ENCODE peak calls at places on chromosomes 6 and 20, in seven cellular contexts. One of them, this sample, is unnamed.

GRCh38 chr6:116363759-116364158 is 7.0 kb upstream of the DSE start:
- DNase-seq in effector memory CD4-positive, alpha-beta T cell: no peak
- DNase-seq in hepatic stellate cell: peak
- DNase-seq in iPS-NIHi11: no peak
- DNase-seq in memory B cell: no peak
- DNase-seq in ELF-1: no peak
- DNase-seq in neuronal stem cell: no peak
- DNase-seq in this sample: no peak

GRCh38 chr6:38350882-38351281 is 288.8 kb downstream of the BTBD9 start:
- DNase-seq in effector memory CD4-positive, alpha-beta T cell: no peak
- DNase-seq in hepatic stellate cell: peak
- DNase-seq in iPS-NIHi11: no peak
- DNase-seq in memory B cell: no peak
- DNase-seq in ELF-1: no peak
- DNase-seq in neuronal stem cell: no peak
- DNase-seq in this sample: no peak

GRCh38 chr20:10658051-10658823 is 15.6 kb downstream of the JAG1 start:
- DNase-seq in effector memory CD4-positive, alpha-beta T cell: no peak
- DNase-seq in hepatic stellate cell: no peak
- DNase-seq in iPS-NIHi11: no peak
- DNase-seq in memory B cell: no peak
- DNase-seq in ELF-1: no peak
- DNase-seq in neuronal stem cell: no peak
- DNase-seq in this sample: no peak

GRCh38 chr6:29509239-29509638 is 21.5 kb upstream of the MAS1L start:
- DNase-seq in effector memory CD4-positive, alpha-beta T cell: no peak
- DNase-seq in hepatic stellate cell: no peak
- DNase-seq in iPS-NIHi11: no peak
- DNase-seq in memory B cell: no peak
- DNase-seq in ELF-1: no peak
- DNase-seq in neuronal stem cell: no peak
- DNase-seq in this sample: no peak

GRCh38 chr6:128616342-128616741 is 95.9 kb upstream of the PTPRK start:
- DNase-seq in effector memory CD4-positive, alpha-beta T cell: no peak
- DNase-seq in hepatic stellate cell: no peak
- DNase-seq in iPS-NIHi11: no peak
- DNase-seq in memory B cell: no peak
- DNase-seq in ELF-1: no peak
- DNase-seq in neuronal stem cell: no peak
- DNase-seq in this sample: no peak

GRCh38 chr20:58945967-58946631 is 35.0 kb upstream of the NELFCD start:
- DNase-seq in effector memory CD4-positive, alpha-beta T cell: no peak
- DNase-seq in hepatic stellate cell: no peak
- DNase-seq in iPS-NIHi11: no peak
- DNase-seq in memory B cell: no peak
- DNase-seq in ELF-1: no peak
- DNase-seq in neuronal stem cell: no peak
- DNase-seq in this sample: no peak

GRCh38 chr6:98844244-98845161 is 10.1 kb downstream of the POU3F2 start:
- DNase-seq in effector memory CD4-positive, alpha-beta T cell: no peak
- DNase-seq in hepatic stellate cell: no peak
- DNase-seq in iPS-NIHi11: peak
- DNase-seq in memory B cell: no peak
- DNase-seq in ELF-1: no peak
- DNase-seq in neuronal stem cell: peak
- DNase-seq in this sample: no peak

GRCh38 chr6:84193140-84193708 is 34.2 kb downstream of the CEP162 start:
- DNase-seq in effector memory CD4-positive, alpha-beta T cell: no peak
- DNase-seq in hepatic stellate cell: peak
- DNase-seq in iPS-NIHi11: no peak
- DNase-seq in memory B cell: no peak
- DNase-seq in ELF-1: no peak
- DNase-seq in neuronal stem cell: no peak
- DNase-seq in this sample: no peak

GRCh38 chr6:20922743-20923142 is 388.5 kb downstream of the CDKAL1 start:
- DNase-seq in effector memory CD4-positive, alpha-beta T cell: no peak
- DNase-seq in hepatic stellate cell: no peak
- DNase-seq in iPS-NIHi11: no peak
- DNase-seq in memory B cell: no peak
- DNase-seq in ELF-1: no peak
- DNase-seq in neuronal stem cell: no peak
- DNase-seq in this sample: no peak

GRCh38 chr6:128280066-128280465 is 240.3 kb downstream of the PTPRK start:
- DNase-seq in effector memory CD4-positive, alpha-beta T cell: no peak
- DNase-seq in hepatic stellate cell: no peak
- DNase-seq in iPS-NIHi11: no peak
- DNase-seq in memory B cell: no peak
- DNase-seq in ELF-1: no peak
- DNase-seq in neuronal stem cell: no peak
- DNase-seq in this sample: no peak

GRCh38 chr6:88459224-88459623 is 293.1 kb upstream of the CNR1 start:
- DNase-seq in effector memory CD4-positive, alpha-beta T cell: no peak
- DNase-seq in hepatic stellate cell: no peak
- DNase-seq in iPS-NIHi11: no peak
- DNase-seq in memory B cell: no peak
- DNase-seq in ELF-1: no peak
- DNase-seq in neuronal stem cell: no peak
- DNase-seq in this sample: no peak

GRCh38 chr6:31970604-31971271 is 1.2 kb downstream of the DXO start:
- DNase-seq in effector memory CD4-positive, alpha-beta T cell: no peak
- DNase-seq in hepatic stellate cell: no peak
- DNase-seq in iPS-NIHi11: no peak
- DNase-seq in memory B cell: no peak
- DNase-seq in ELF-1: no peak
- DNase-seq in neuronal stem cell: no peak
- DNase-seq in this sample: no peak

GRCh38 chr20:47764154-47764734 is 21.0 kb downstream of the SULF2 start:
- DNase-seq in effector memory CD4-positive, alpha-beta T cell: no peak
- DNase-seq in hepatic stellate cell: no peak
- DNase-seq in iPS-NIHi11: peak
- DNase-seq in memory B cell: no peak
- DNase-seq in ELF-1: no peak
- DNase-seq in neuronal stem cell: no peak
- DNase-seq in this sample: no peak

GRCh38 chr6:100202417-100203194 is 208.6 kb upstream of the MCHR2 start:
- DNase-seq in effector memory CD4-positive, alpha-beta T cell: no peak
- DNase-seq in hepatic stellate cell: peak
- DNase-seq in iPS-NIHi11: no peak
- DNase-seq in memory B cell: no peak
- DNase-seq in ELF-1: no peak
- DNase-seq in neuronal stem cell: no peak
- DNase-seq in this sample: no peak

GRCh38 chr20:37401930-37402675 is 56.2 kb downstream of the SRC start:
- DNase-seq in effector memory CD4-positive, alpha-beta T cell: no peak
- DNase-seq in hepatic stellate cell: no peak
- DNase-seq in iPS-NIHi11: no peak
- DNase-seq in memory B cell: no peak
- DNase-seq in ELF-1: no peak
- DNase-seq in neuronal stem cell: no peak
- DNase-seq in this sample: no peak

GRCh38 chr6:90219168-90219985 is 77.3 kb downstream of the BACH2 start:
- DNase-seq in effector memory CD4-positive, alpha-beta T cell: no peak
- DNase-seq in hepatic stellate cell: no peak
- DNase-seq in iPS-NIHi11: peak
- DNase-seq in memory B cell: no peak
- DNase-seq in ELF-1: peak
- DNase-seq in neuronal stem cell: peak
- DNase-seq in this sample: no peak

GRCh38 chr20:37598611-37599342 is 71.1 kb upstream of the BLCAP start:
- DNase-seq in effector memory CD4-positive, alpha-beta T cell: no peak
- DNase-seq in hepatic stellate cell: no peak
- DNase-seq in iPS-NIHi11: no peak
- DNase-seq in memory B cell: no peak
- DNase-seq in ELF-1: no peak
- DNase-seq in neuronal stem cell: no peak
- DNase-seq in this sample: no peak

GRCh38 chr6:111591901-111592461 is 13.7 kb downstream of the TRAF3IP2 start:
- DNase-seq in effector memory CD4-positive, alpha-beta T cell: no peak
- DNase-seq in hepatic stellate cell: peak
- DNase-seq in iPS-NIHi11: no peak
- DNase-seq in memory B cell: no peak
- DNase-seq in ELF-1: no peak
- DNase-seq in neuronal stem cell: no peak
- DNase-seq in this sample: no peak

GRCh38 chr6:163806761-163807499 is 392.4 kb downstream of the QKI start:
- DNase-seq in effector memory CD4-positive, alpha-beta T cell: no peak
- DNase-seq in hepatic stellate cell: no peak
- DNase-seq in iPS-NIHi11: peak
- DNase-seq in memory B cell: no peak
- DNase-seq in ELF-1: peak
- DNase-seq in neuronal stem cell: no peak
- DNase-seq in this sample: no peak

GRCh38 chr6:44010411-44011349 is 116.6 kb downstream of the MRPL14 start:
- DNase-seq in effector memory CD4-positive, alpha-beta T cell: no peak
- DNase-seq in hepatic stellate cell: peak
- DNase-seq in iPS-NIHi11: no peak
- DNase-seq in memory B cell: no peak
- DNase-seq in ELF-1: no peak
- DNase-seq in neuronal stem cell: no peak
- DNase-seq in this sample: no peak

GRCh38 chr6:93351222-93351621 is 68.1 kb downstream of the EPHA7 start:
- DNase-seq in effector memory CD4-positive, alpha-beta T cell: no peak
- DNase-seq in hepatic stellate cell: no peak
- DNase-seq in iPS-NIHi11: no peak
- DNase-seq in memory B cell: no peak
- DNase-seq in ELF-1: no peak
- DNase-seq in neuronal stem cell: no peak
- DNase-seq in this sample: no peak

GRCh38 chr6:104613416-104614001 is 246.2 kb downstream of the HACE1 start:
- DNase-seq in effector memory CD4-positive, alpha-beta T cell: no peak
- DNase-seq in hepatic stellate cell: peak
- DNase-seq in iPS-NIHi11: no peak
- DNase-seq in memory B cell: no peak
- DNase-seq in ELF-1: peak
- DNase-seq in neuronal stem cell: no peak
- DNase-seq in this sample: no peak

GRCh38 chr6:107386340-107386739 is 73.0 kb downstream of the PDSS2 start:
- DNase-seq in effector memory CD4-positive, alpha-beta T cell: no peak
- DNase-seq in hepatic stellate cell: no peak
- DNase-seq in iPS-NIHi11: no peak
- DNase-seq in memory B cell: no peak
- DNase-seq in ELF-1: no peak
- DNase-seq in neuronal stem cell: no peak
- DNase-seq in this sample: no peak

GRCh38 chr20:56826971-56827645 is 198.0 kb downstream of the TFAP2C start:
- DNase-seq in effector memory CD4-positive, alpha-beta T cell: no peak
- DNase-seq in hepatic stellate cell: no peak
- DNase-seq in iPS-NIHi11: no peak
- DNase-seq in memory B cell: no peak
- DNase-seq in ELF-1: peak
- DNase-seq in neuronal stem cell: no peak
- DNase-seq in this sample: no peak

GRCh38 chr20:54608039-54608745 is 132.8 kb downstream of the DOK5 start:
- DNase-seq in effector memory CD4-positive, alpha-beta T cell: no peak
- DNase-seq in hepatic stellate cell: no peak
- DNase-seq in iPS-NIHi11: no peak
- DNase-seq in memory B cell: no peak
- DNase-seq in ELF-1: no peak
- DNase-seq in neuronal stem cell: no peak
- DNase-seq in this sample: no peak

GRCh38 chr6:130993292-130993765 is 69.7 kb downstream of the EPB41L2 start:
- DNase-seq in effector memory CD4-positive, alpha-beta T cell: no peak
- DNase-seq in hepatic stellate cell: no peak
- DNase-seq in iPS-NIHi11: no peak
- DNase-seq in memory B cell: no peak
- DNase-seq in ELF-1: peak
- DNase-seq in neuronal stem cell: no peak
- DNase-seq in this sample: no peak

GRCh38 chr6:30219244-30219643 is 6.0 kb upstream of the TRIM26 start:
- DNase-seq in effector memory CD4-positive, alpha-beta T cell: no peak
- DNase-seq in hepatic stellate cell: peak
- DNase-seq in iPS-NIHi11: peak
- DNase-seq in memory B cell: peak
- DNase-seq in ELF-1: peak
- DNase-seq in neuronal stem cell: no peak
- DNase-seq in this sample: peak

GRCh38 chr6:113707194-113707593 is 150.0 kb upstream of the MARCKS start:
- DNase-seq in effector memory CD4-positive, alpha-beta T cell: no peak
- DNase-seq in hepatic stellate cell: no peak
- DNase-seq in iPS-NIHi11: no peak
- DNase-seq in memory B cell: no peak
- DNase-seq in ELF-1: no peak
- DNase-seq in neuronal stem cell: no peak
- DNase-seq in this sample: no peak

GRCh38 chr20:23116301-23117089 is 30.4 kb upstream of the CD93 start:
- DNase-seq in effector memory CD4-positive, alpha-beta T cell: no peak
- DNase-seq in hepatic stellate cell: peak
- DNase-seq in iPS-NIHi11: no peak
- DNase-seq in memory B cell: no peak
- DNase-seq in ELF-1: no peak
- DNase-seq in neuronal stem cell: no peak
- DNase-seq in this sample: no peak

GRCh38 chr6:27237089-27237723 is 10.3 kb upstream of the PRSS16 start:
- DNase-seq in effector memory CD4-positive, alpha-beta T cell: no peak
- DNase-seq in hepatic stellate cell: peak
- DNase-seq in iPS-NIHi11: peak
- DNase-seq in memory B cell: no peak
- DNase-seq in ELF-1: peak
- DNase-seq in neuronal stem cell: no peak
- DNase-seq in this sample: no peak

GRCh38 chr6:113908801-113909200 is 51.7 kb downstream of the MARCKS start:
- DNase-seq in effector memory CD4-positive, alpha-beta T cell: no peak
- DNase-seq in hepatic stellate cell: peak
- DNase-seq in iPS-NIHi11: no peak
- DNase-seq in memory B cell: no peak
- DNase-seq in ELF-1: no peak
- DNase-seq in neuronal stem cell: no peak
- DNase-seq in this sample: no peak

GRCh38 chr20:17430515-17430914 is 100.7 kb downstream of the BFSP1 start:
- DNase-seq in effector memory CD4-positive, alpha-beta T cell: no peak
- DNase-seq in hepatic stellate cell: no peak
- DNase-seq in iPS-NIHi11: no peak
- DNase-seq in memory B cell: no peak
- DNase-seq in ELF-1: peak
- DNase-seq in neuronal stem cell: no peak
- DNase-seq in this sample: no peak

GRCh38 chr6:118377711-118378414 is 170.2 kb upstream of the PLN start:
- DNase-seq in effector memory CD4-positive, alpha-beta T cell: no peak
- DNase-seq in hepatic stellate cell: no peak
- DNase-seq in iPS-NIHi11: peak
- DNase-seq in memory B cell: no peak
- DNase-seq in ELF-1: peak
- DNase-seq in neuronal stem cell: peak
- DNase-seq in this sample: no peak

GRCh38 chr6:79803917-79804316 is 143.4 kb downstream of the ELOVL4 start:
- DNase-seq in effector memory CD4-positive, alpha-beta T cell: no peak
- DNase-seq in hepatic stellate cell: no peak
- DNase-seq in iPS-NIHi11: no peak
- DNase-seq in memory B cell: no peak
- DNase-seq in ELF-1: no peak
- DNase-seq in neuronal stem cell: no peak
- DNase-seq in this sample: no peak